ENCODE peak calls at places on chromosomes 4 and X, in five cellular contexts. L, P, D, N and Z are unnamed samples.

GRCh38 chr4:74682567-74683359 is 111.6 kb downstream of the BTC start:
- DNase-seq in L (peak), N (no peak), D (peak), P (peak), Z (peak)

GRCh38 chrX:112834016-112834855 is 6.4 kb downstream of the AMOT start:
- DNase-seq in D (no peak), N (no peak), P (peak), L (peak), Z (peak)

GRCh38 chr4:169270156-169270809 is 473 bp downstream of the SH3RF1 start:
- DNase-seq in N (no peak), D (peak), P (no peak), L (peak), Z (no peak)

GRCh38 chr4:138097912-138098600 is 144.1 kb downstream of the SLC7A11 start:
- DNase-seq in D (no peak), N (no peak), L (no peak), P (no peak), Z (no peak)

GRCh38 chr4:80788798-80789197 is 241.7 kb upstream of the BMP3 start:
- DNase-seq in L (no peak), D (no peak), P (peak), N (no peak), Z (no peak)

GRCh38 chr4:110955748-110956147 is 332.9 kb upstream of the PITX2 start:
- DNase-seq in D (no peak), L (no peak), N (no peak), P (no peak), Z (no peak)

GRCh38 chrX:24703185-24703494 is 9.4 kb downstream of the POLA1 start:
- DNase-seq in D (no peak), P (no peak), N (no peak), L (no peak), Z (no peak)

GRCh38 chr4:101689220-101689619 is 101.3 kb upstream of the BANK1 start:
- DNase-seq in L (no peak), P (no peak), D (no peak), N (no peak), Z (no peak)

GRCh38 chr4:97457253-97457652 is 686.0 kb downstream of the STPG2 start:
- DNase-seq in N (no peak), L (no peak), P (no peak), D (no peak), Z (no peak)

GRCh38 chr4:7472443-7473013 is 37.8 kb upstream of the PSAPL1 start:
- DNase-seq in D (no peak), L (no peak), N (no peak), P (no peak), Z (no peak)

GRCh38 chr4:173074501-173074946 is 94.1 kb upstream of the GALNT7 start:
- DNase-seq in P (peak), D (peak), N (no peak), L (peak), Z (peak)

GRCh38 chr4:6372649-6373525 is 99.5 kb downstream of the PPP2R2C start:
- DNase-seq in D (no peak), N (no peak), P (peak), L (peak), Z (peak)

GRCh38 chrX:45794995-45795337 is 594.3 kb upstream of the DIPK2B start:
- DNase-seq in L (no peak), P (no peak), D (no peak), N (no peak), Z (no peak)

GRCh38 chrX:103941201-103941975 is 21.0 kb upstream of the TMSB15B start:
- DNase-seq in N (no peak), P (peak), D (no peak), L (peak), Z (no peak)

GRCh38 chr4:1538096-1538410 is 131.8 kb upstream of the NKX1-1 start:
- DNase-seq in P (no peak), D (no peak), N (no peak), L (no peak), Z (no peak)

GRCh38 chr4:10013722-10014121 is 7.6 kb downstream of the SLC2A9 start:
- DNase-seq in N (no peak), L (peak), D (peak), P (no peak), Z (no peak)

GRCh38 chr4:14897217-14897616 is 105.1 kb upstream of the CPEB2 start:
- DNase-seq in L (no peak), D (no peak), N (no peak), P (no peak), Z (no peak)

GRCh38 chrX:12580548-12580947 is 210.7 kb upstream of the PRPS2 start:
- DNase-seq in D (no peak), L (no peak), N (no peak), P (peak), Z (no peak)

GRCh38 chrX:14675500-14675899 is 146.2 kb downstream of the GLRA2 start:
- DNase-seq in D (no peak), N (no peak), P (no peak), L (no peak), Z (no peak)

GRCh38 chr4:573122-573892 is 2.8 kb downstream of the TMEM271 start:
- DNase-seq in D (no peak), L (no peak), N (no peak), P (no peak), Z (no peak)

GRCh38 chrX:109635151-109635550 is 10.2 kb upstream of the KCNE5 start:
- DNase-seq in N (no peak), P (peak), D (no peak), L (peak), Z (no peak)

GRCh38 chr4:181959121-181959520 is 284.1 kb upstream of the TENM3 start:
- DNase-seq in N (no peak), L (peak), D (no peak), P (peak), Z (peak)

GRCh38 chr4:151540728-151541437 is 131.9 kb downstream of the FHIP1A start:
- DNase-seq in L (peak), D (no peak), P (peak), N (no peak), Z (peak)

GRCh38 chr4:153594208-153594607 is 89.9 kb upstream of the TLR2 start:
- DNase-seq in P (peak), D (no peak), N (no peak), L (peak), Z (no peak)

GRCh38 chr4:143380651-143381050 is 44.0 kb downstream of the GAB1 start:
- DNase-seq in P (peak), L (no peak), D (no peak), N (no peak), Z (no peak)

GRCh38 chrX:143853488-143853887 is 30.4 kb upstream of the UBE2NL start:
- DNase-seq in P (no peak), N (no peak), D (no peak), L (no peak), Z (peak)

GRCh38 chr4:13918110-13918509 is 290.6 kb upstream of the BOD1L1 start:
- DNase-seq in D (no peak), N (no peak), P (peak), L (peak), Z (peak)

GRCh38 chr4:25787891-25788331 is 74.9 kb downstream of the SEL1L3 start:
- DNase-seq in D (peak), P (no peak), N (no peak), L (no peak), Z (no peak)

GRCh38 chr4:169823685-169824084 is 65.9 kb upstream of the HPF1 start:
- DNase-seq in N (no peak), D (no peak), P (peak), L (peak), Z (peak)

GRCh38 chrX:57044226-57044625 is 48.9 kb upstream of the SPIN3 start:
- DNase-seq in N (no peak), D (no peak), P (no peak), L (no peak), Z (no peak)

GRCh38 chr4:109548655-109549054 is 11.4 kb upstream of the MCUB start:
- DNase-seq in P (peak), D (no peak), N (no peak), L (peak), Z (peak)

GRCh38 chrX:134173541-134174272 is 63.3 kb upstream of the CCDC160 start:
- DNase-seq in P (no peak), D (no peak), N (no peak), L (no peak), Z (no peak)

GRCh38 chr4:101993002-101993840 is 202.7 kb downstream of the BANK1 start:
- DNase-seq in D (no peak), P (no peak), N (no peak), L (no peak), Z (no peak)

GRCh38 chr4:152224872-152225420 is 310.9 kb downstream of the FBXW7 start:
- DNase-seq in L (no peak), P (no peak), D (no peak), N (no peak), Z (no peak)

GRCh38 chrX:100979881-100980607 is 10.5 kb downstream of the ARL13A start:
- DNase-seq in P (peak), L (no peak), D (no peak), N (no peak), Z (peak)

GRCh38 chr4:91108751-91109150 is 981.6 kb downstream of the CCSER1 start:
- DNase-seq in L (no peak), P (no peak), N (no peak), D (no peak), Z (no peak)

GRCh38 chrX:108156082-108156481 is 64.5 kb downstream of the ATG4A start:
- DNase-seq in P (no peak), N (no peak), D (no peak), L (no peak), Z (no peak)